ENCODE peak calls at places on chromosomes 5 and 9, in six cellular contexts. V is SK-N-SH, N is HCT116, Q is GM12878, K is K562, G is HepG2. T is an unnamed sample.

GRCh38 chr5:62256161-62257017 is 49.6 kb upstream of the KIF2A start:
- DNase-seq in G (no peak), V (peak), Q (no peak), N (no peak), K (no peak), T (no peak)

GRCh38 chr9:89179535-89179919 is 909 bp upstream of the SHC3 start:
- DNase-seq in N (no peak), V (no peak), G (no peak), Q (no peak), K (no peak), T (no peak)

GRCh38 chr9:136619742-136620440 is 42.8 kb upstream of the EGFL7 start:
- DNase-seq in V (no peak), Q (no peak), G (peak), K (no peak), N (no peak), T (no peak)

GRCh38 chr5:122311400-122311887 is 593 bp upstream of the SNCAIP start:
- DNase-seq in K (no peak), Q (no peak), V (no peak), G (no peak), N (no peak), T (no peak)

GRCh38 chr5:119355636-119356383 is at the start of gene TNFAIP8:
- DNase-seq in V (peak), Q (no peak), G (peak), N (no peak), K (no peak), T (no peak)

GRCh38 chr5:5351288-5352089 is 71.0 kb upstream of the ICE1 start:
- DNase-seq in K (no peak), G (peak), Q (no peak), V (no peak), N (peak), T (no peak)

GRCh38 chr5:20524956-20525529 is 537.0 kb upstream of the CDH18 start:
- DNase-seq in N (no peak), V (no peak), K (no peak), G (no peak), Q (no peak), T (no peak)

GRCh38 chr5:158895573-158895972 is 204.1 kb downstream of the EBF1 start:
- DNase-seq in K (no peak), Q (no peak), V (no peak), N (no peak), G (no peak), T (no peak)

GRCh38 chr5:78671609-78672008 is 23.0 kb upstream of the LHFPL2 start:
- DNase-seq in V (peak), G (peak), Q (no peak), K (no peak), N (no peak), T (no peak)

GRCh38 chr5:14066326-14066725 is 76.8 kb upstream of the TRIO start:
- DNase-seq in G (no peak), K (no peak), N (no peak), Q (no peak), V (no peak), T (no peak)

GRCh38 chr9:19201899-19202891 is 28.3 kb upstream of the DENND4C start:
- DNase-seq in Q (no peak), N (no peak), G (peak), K (no peak), V (peak), T (no peak)

GRCh38 chr5:133896873-133897272 is 71.6 kb downstream of the C5orf15 start:
- DNase-seq in V (no peak), Q (no peak), N (no peak), G (no peak), K (no peak), T (no peak)

GRCh38 chr5:156825688-156826087 is 24.4 kb upstream of the PPP1R2B start:
- DNase-seq in G (no peak), N (no peak), K (no peak), V (no peak), Q (no peak), T (no peak)

GRCh38 chr5:66307647-66308257 is 163.7 kb downstream of the SREK1 start:
- DNase-seq in K (peak), G (peak), Q (no peak), V (peak), N (peak), T (peak)

DNA sequence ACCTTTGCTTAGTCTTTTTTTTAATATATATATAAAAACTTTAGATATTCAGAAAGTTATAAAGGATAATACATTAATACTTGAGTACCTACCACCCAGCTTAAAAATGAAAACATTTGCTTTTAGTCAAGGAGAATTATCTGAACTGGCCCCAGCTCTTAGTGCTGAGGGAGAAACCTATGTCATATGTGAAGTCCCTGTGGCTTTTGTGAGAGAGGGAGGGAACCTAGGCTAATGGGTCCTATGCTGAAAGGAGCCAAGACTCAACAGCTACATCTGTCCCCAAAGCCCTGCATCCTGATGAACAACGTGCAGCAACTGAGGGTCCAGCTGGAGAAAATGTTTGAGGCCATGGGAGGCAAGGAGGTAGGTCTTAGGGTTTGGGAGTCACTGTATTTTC is 92.0 kb upstream of the RUSC2 start:
- DNase-seq in N (no peak), Q (no peak), G (no peak), K (no peak), V (no peak), T (no peak)
- TF ChIP-seq REST in N (no peak), Q (no peak), G (no peak), K (no peak), V (no peak), T (no peak)

GRCh38 chr9:130680836-130681768 is 12.5 kb upstream of the EXOSC2 start:
- DNase-seq in Q (no peak), N (peak), V (peak), K (peak), G (peak), T (no peak)
- TF ChIP-seq POLR2AphosphoS5 in Q (no peak), N (peak), V (no peak), K (no peak), G (peak), T (peak)

GRCh38 chr9:116015855-116016254 is 137.7 kb upstream of the PAPPA start:
- DNase-seq in G (no peak), Q (no peak), V (no peak), K (no peak), N (no peak), T (no peak)

GRCh38 chr9:116020801-116021200 is 132.8 kb upstream of the PAPPA start:
- DNase-seq in K (no peak), Q (no peak), N (no peak), V (no peak), G (no peak), T (no peak)

DNA sequence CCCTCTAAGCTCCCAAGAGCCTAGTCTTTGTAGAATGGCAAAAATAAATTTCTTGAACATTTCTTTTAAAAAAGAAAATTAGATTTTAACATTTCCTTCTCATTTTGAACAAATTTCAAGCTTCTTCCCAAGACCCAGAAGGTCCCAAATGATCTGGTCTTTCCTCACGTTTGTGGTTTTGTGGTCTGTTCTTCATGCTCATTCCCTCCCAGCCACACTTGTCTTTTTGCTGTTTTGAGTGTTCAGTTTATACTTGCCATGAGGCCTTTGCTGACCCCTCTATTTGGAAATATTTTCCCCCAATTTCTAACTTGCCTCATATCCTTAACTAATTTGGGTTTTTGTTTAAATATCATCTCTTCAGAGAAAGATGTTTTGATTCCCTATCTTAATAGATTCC is 133.4 kb upstream of the PAPPA start:
- DNase-seq in K (no peak), N (no peak), Q (no peak), V (no peak), G (no peak), T (no peak)
- TF ChIP-seq SIN3A in K (no peak), N (no peak), Q (no peak), V (no peak), G (no peak), T (no peak)

DNA sequence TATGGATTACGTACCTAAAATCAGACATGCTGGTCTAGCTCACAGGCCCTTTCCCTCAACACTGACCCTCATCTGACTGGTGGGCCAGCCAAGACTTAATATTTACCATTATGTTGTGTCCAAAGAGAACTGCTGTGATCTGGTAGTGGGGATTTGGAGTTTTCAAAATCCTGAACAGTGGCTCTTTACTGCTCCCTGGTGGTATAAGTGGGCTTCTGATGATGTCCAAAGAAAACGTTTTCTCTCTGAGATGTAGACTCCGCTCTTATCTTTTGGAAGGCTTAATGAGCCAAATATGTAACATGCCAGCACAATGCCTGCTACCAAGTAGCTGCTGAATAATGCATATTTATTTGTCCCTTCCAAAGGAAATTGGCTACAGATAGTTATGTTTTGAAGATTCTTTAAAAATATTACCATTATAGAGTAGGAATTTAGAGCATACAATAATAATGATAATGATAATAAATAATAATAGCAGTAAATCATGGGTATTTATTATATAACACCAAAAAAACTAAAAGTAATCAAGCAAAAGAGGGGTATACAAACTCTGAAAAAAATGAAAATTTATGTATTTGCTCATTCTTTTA is 406.6 kb upstream of the TNC start:
- DNase-seq in N (peak), Q (no peak), G (peak), V (peak), K (no peak), T (peak)
- TF ChIP-seq REST in N (no peak), Q (no peak), G (no peak), V (no peak), K (no peak), T (no peak)

GRCh38 chr9:4119778-4120554 is 179.9 kb downstream of the GLIS3 start:
- DNase-seq in N (no peak), V (no peak), Q (no peak), G (no peak), K (no peak), T (no peak)
- TF ChIP-seq POLR2AphosphoS5 in N (no peak), V (no peak), Q (no peak), G (no peak), K (no peak), T (no peak)

GRCh38 chr9:124623966-124624734 is 117.0 kb upstream of the NR5A1 start:
- DNase-seq in N (peak), V (peak), G (no peak), K (no peak), Q (no peak), T (no peak)

GRCh38 chr9:124618476-124618875 is 111.3 kb upstream of the NR5A1 start:
- DNase-seq in Q (no peak), G (no peak), K (no peak), N (no peak), V (no peak), T (no peak)

GRCh38 chr9:124624735-124624992 is 117.5 kb upstream of the NR5A1 start:
- DNase-seq in V (peak), N (no peak), Q (no peak), G (no peak), K (no peak), T (no peak)

GRCh38 chr9:124622882-124623281 is 115.7 kb upstream of the NR5A1 start:
- DNase-seq in V (no peak), K (no peak), Q (no peak), G (no peak), N (no peak), T (no peak)

DNA sequence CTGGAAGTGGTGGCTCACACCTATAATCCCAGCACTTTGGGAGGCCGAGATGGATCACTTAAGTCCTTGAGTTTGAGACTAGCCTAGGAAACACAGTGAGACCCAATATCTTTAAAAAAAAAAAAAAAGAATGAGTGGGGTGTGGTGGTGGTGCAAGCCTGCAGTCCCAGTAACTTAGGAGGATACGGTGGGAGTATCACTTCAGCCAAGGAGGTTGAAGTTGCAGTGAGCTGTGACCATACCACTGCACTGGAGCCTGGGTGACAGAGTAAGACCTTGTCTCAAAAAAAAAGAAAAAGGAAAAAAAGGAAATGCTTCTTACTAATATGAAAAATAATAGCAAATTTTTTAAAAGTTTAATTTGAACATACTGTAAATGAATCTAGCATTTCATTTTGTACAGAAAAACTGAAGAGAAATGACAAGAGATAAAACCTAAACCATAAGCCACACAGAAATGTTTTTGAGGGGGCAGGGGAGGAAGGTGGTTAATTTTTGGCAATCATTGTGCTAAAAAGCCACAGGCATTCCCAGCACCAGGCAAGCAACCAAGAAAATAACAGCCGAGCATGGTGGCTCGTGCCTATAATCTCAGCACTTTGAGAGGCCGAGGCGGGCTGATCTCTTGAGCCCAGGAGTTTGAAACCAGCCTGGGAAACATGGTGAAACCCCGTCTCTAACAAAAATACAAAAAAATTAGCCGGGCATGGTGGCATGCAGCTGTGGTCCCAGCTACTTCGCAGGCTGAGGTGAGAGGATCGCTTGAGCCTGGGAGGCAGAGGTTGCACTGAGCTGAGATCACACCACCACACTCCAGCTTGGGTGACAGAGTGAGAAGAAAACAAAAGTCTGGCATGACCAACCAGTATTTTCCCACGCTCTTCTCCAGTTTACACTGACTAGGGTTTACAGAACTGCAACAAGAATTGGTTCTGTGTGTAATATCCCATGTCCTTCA is 114.5 kb upstream of the NR5A1 start:
- DNase-seq in N (no peak), G (no peak), K (no peak), Q (peak), V (no peak), T (no peak)
- TF ChIP-seq SIN3A in N (no peak), G (no peak), K (no peak), Q (no peak), V (no peak), T (no peak)

DNA sequence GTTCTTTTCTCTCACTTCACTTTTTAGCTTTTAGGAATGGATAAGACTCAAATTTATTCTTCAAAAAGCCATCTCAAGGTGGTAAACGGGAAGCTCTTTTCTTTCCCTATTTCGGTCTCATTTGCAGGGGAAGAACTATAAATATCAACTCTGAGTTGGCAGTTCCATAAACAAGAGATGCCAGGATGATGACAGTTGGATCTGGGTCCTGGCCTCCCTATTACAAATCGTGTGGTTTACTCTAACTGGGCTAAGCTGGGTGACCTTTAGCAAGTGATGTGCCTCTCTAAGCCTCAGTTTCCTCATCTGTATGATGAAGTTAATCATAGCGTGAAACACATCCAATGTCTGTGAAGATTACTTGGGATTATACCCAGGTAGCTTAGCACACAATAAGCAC is 44.2 kb downstream of the TLE4 start:
- DNase-seq in V (no peak), Q (no peak), K (no peak), N (no peak), G (no peak), T (no peak)
- TF ChIP-seq REST in V (no peak), Q (no peak), K (no peak), N (no peak), G (no peak), T (no peak)